ENCODE peak calls at places on chromosomes 12 and 14, in six cellular contexts. K is SK-MEL-5; D is neural progenitor cell; E is KG1; U is GM04504; F is activated CD4-positive, alpha-beta T cell treated with anti-CD3 and anti-CD28 coated beads, Interleukin-2, amount 50 U/mL, for 1 hour. Y is an unnamed sample.

GRCh38 chr12:113097716-113098427 is 37.7 kb downstream of the RASAL1 start:
- DNase-seq in K (peak; percentile 70), D (peak; percentile 74), E (no peak), U (no peak), F (no peak), Y (no peak)

GRCh38 chr14:74519316-74520074 is 25.9 kb downstream of the ISCA2 start:
- DNase-seq in K (peak; percentile 49), D (no peak), E (no peak), U (no peak), F (no peak), Y (no peak)

GRCh38 chr12:38711055-38711454 is 194.3 kb downstream of the CPNE8 start:
- DNase-seq in K (no peak), D (no peak), E (no peak), U (no peak), F (no peak), Y (no peak)

GRCh38 chr14:22871200-22871961 is at the start of gene LRP10:
- DNase-seq in K (peak; percentile 89), D (peak; percentile 97), E (peak; percentile 86), U (no peak), F (peak; percentile 69), Y (no peak)

GRCh38 chr12:106114084-106115068 is 24.4 kb downstream of the NUAK1 start:
- DNase-seq in K (no peak), D (no peak), E (no peak), U (no peak), F (no peak), Y (no peak)

GRCh38 chr12:41486718-41487117 is 298.6 kb downstream of the PDZRN4 start:
- DNase-seq in K (no peak), D (peak; percentile 11), E (no peak), U (no peak), F (no peak), Y (no peak)

GRCh38 chr12:89384050-89384749 is 31.9 kb upstream of the DUSP6 start:
- DNase-seq in K (peak; percentile 48), D (peak; percentile 48), E (no peak), U (peak; percentile 91), F (no peak), Y (no peak)

GRCh38 chr12:3680919-3681594 is 71.9 kb downstream of the CRACR2A start:
- DNase-seq in K (peak; percentile 22), D (peak; percentile 53), E (no peak), U (no peak), F (no peak), Y (no peak)

GRCh38 chr12:44875954-44876553 is at the start of gene NELL2:
- DNase-seq in K (peak; percentile 42), D (peak; percentile 95), E (no peak), U (no peak), F (peak; percentile 66), Y (no peak)

Y was measured in SIG-M5.